ENCODE peak calls at places on chromosome 5, in eight cellular contexts. I, Z, O, J, M, E, K and F are unnamed samples.

GRCh38 chr5:53090229-53090628 is 19.3 kb downstream of the MOCS2 start:
- DNase-seq in K (no peak), I (no peak), O (no peak), M (no peak), J (no peak), Z (no peak), E (no peak), F (no peak)

GRCh38 chr5:122704247-122705036 is 70.4 kb upstream of the SNX2 start:
- DNase-seq in E (no peak), Z (no peak), I (peak), O (peak), M (no peak), K (peak), J (peak), F (no peak)

GRCh38 chr5:177300236-177300880 is 3.2 kb downstream of the RAB24 start:
- DNase-seq in I (peak), J (peak), Z (no peak), K (peak), O (peak), M (no peak), E (no peak), F (no peak)

GRCh38 chr5:50709471-50709870 is 43.0 kb downstream of the PARP8 start:
- DNase-seq in J (no peak), E (no peak), O (no peak), Z (no peak), M (no peak), K (peak), I (peak), F (no peak)

GRCh38 chr5:176474476-176474875 is 26.3 kb downstream of the FAF2 start:
- DNase-seq in M (no peak), Z (no peak), K (no peak), E (no peak), I (peak), J (peak), O (no peak), F (no peak)

GRCh38 chr5:157203417-157203816 is 22.8 kb downstream of the ITK start:
- DNase-seq in I (no peak), J (no peak), Z (no peak), K (no peak), E (no peak), M (no peak), O (no peak), F (no peak)

GRCh38 chr5:67235399-67236110 is 39.0 kb upstream of the CD180 start:
- DNase-seq in I (no peak), J (no peak), Z (no peak), M (no peak), E (no peak), K (no peak), O (no peak), F (no peak)

GRCh38 chr5:122940890-122941289 is 95.5 kb downstream of the SNX24 start:
- DNase-seq in J (no peak), M (no peak), K (no peak), I (no peak), O (no peak), Z (no peak), E (no peak), F (no peak)

GRCh38 chr5:125411163-125412050 is 665.0 kb upstream of the ZNF608 start:
- DNase-seq in K (peak), E (no peak), I (peak), Z (peak), O (peak), M (no peak), J (peak), F (no peak)
- H3K4me3 ChIP-seq in K (no peak), E (peak), I (peak), Z (peak), O (no peak), M (peak), J (peak), F (no peak)

GRCh38 chr5:127906562-127907204 is 176.9 kb upstream of the SLC12A2 start:
- DNase-seq in J (no peak), Z (no peak), E (no peak), M (no peak), K (no peak), O (no peak), I (no peak), F (no peak)

GRCh38 chr5:127907907-127908306 is 175.7 kb upstream of the SLC12A2 start:
- DNase-seq in E (no peak), J (no peak), I (no peak), K (no peak), M (no peak), Z (no peak), O (no peak), F (no peak)

GRCh38 chr5:127909821-127910220 is 173.7 kb upstream of the SLC12A2 start:
- DNase-seq in J (no peak), M (no peak), I (no peak), Z (no peak), O (no peak), E (no peak), K (no peak), F (no peak)

GRCh38 chr5:127910307-127910956 is 173.1 kb upstream of the SLC12A2 start:
- DNase-seq in O (no peak), K (peak), I (no peak), Z (no peak), E (no peak), J (no peak), M (no peak), F (no peak)

GRCh38 chr5:127909078-127909477 is 174.5 kb upstream of the SLC12A2 start:
- DNase-seq in E (no peak), O (peak), Z (peak), K (peak), J (peak), M (no peak), I (peak), F (peak)
- TF ChIP-seq CTCF in E (peak), O (peak), Z (peak), K (peak), J (peak), M (peak), I (peak), F (peak)

DNA sequence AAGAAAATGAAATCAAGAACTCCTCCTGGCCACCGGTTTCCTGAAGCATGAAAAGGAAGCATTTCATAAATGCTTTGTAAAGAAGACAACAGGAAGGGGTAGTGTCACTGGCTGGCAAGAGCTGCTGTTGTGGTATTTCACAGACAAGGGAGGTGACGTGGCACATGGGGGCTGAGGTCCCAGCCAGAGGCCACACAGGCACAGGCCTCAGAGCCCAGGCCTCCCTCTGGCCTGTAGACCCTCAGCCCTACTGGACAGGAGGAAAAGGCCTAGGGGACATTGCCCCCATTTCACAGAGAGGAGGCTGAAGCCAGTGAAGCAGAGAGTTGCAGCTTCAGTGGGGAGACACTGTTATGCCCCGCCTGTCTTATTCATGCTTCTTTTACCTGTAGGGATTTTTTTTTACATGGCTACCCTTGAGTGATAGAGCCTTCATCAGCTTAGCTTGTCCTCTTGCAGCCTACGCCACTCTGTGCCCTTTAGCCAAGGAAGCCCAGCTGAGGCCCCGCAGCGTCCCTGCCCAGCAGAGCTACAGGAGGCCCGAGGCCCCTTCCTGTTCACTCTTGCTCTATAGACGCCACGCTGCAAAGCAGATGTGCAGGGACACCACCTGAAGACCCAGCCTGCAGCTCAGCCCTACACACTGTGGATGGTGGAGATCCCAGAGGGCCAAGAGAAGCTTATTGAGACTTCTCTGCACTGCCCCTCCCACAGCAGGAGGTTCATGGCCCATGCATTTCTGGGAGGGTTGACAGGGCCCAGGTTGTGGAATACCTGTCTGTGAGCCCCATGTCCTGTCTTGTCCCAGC is 33.8 kb downstream of the IRF1 start:
- DNase-seq in E (no peak), O (no peak), M (peak), J (peak), K (peak), Z (peak), I (no peak), F (no peak)
- H3K4me3 ChIP-seq in E (no peak), O (no peak), M (no peak), J (no peak), K (no peak), Z (no peak), I (no peak), F (no peak)

DNA sequence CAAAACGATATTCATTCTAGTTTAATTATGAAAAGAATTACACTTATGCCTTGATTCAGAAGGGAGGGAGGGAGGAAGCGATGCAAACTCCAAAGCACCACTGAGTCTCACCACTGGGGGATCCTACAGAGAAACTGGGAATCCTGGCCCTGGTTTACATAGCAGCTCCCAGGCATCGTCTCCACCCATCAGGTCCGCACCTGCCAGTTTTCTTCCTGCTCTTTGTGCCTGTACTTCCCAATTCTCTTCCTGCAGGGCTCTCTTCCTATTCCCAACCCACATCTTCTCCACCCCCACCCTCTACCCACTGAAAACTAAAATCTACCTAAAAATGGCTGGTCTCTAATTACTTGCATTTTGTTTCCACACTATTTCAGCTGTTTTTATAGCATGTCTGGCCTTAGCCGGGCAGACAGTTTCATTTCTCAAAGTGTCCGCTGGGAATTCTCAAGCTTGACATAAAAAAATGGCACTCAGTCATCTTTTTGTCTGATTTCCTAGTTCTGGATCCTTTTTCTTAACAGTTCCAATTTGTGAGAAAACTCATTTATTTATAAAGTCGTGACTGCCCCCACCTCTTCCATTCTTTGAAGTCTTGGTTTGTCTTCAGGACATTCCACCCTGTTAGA is 1.6 kb upstream of the TNIP1 start:
- DNase-seq in J (peak), O (peak), M (no peak), I (peak), E (no peak), Z (no peak), K (no peak), F (no peak)
- TF ChIP-seq CTCF in J (peak), O (peak), M (peak), I (peak), E (peak), Z (peak), K (peak), F (peak)

DNA sequence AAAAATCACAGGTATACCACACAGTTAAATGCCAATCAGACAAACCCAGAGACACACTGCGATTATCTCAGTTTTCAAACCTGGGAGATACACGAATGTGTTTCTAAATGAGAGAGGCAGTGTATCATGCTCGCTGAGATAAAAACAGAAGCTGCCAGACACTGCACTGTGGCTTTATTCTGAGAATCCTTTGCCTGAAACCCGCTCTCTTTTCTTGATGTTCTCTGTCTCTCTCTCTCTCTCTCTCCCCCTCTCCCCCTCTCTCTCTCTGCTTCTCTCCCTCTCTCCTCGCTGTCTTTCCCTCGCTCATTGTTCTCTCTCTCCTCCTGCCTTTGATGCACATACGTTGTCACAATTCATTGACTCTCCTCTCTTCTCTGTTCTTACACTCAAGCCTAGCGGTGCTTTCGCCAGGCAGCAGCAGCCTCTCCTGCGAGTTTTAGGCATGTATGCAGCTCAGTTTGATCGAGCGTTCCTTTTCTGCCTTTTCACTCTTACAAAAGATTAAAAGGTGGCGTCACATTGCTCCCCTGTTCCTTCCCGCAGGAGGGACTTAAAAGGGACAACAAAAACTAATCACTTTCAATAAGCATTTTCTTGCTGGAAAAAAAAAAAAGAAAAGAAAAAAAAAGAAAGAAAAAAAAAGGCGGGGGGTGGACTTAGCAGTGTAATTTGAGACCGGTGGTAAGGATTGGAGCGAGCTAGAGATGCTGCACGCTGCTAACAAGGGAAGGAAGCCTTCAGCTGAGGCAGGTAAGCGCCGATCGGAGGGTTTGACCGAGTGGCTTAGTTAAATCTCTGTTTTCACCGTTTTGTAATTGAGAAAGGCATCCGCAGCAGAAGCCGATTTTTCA is 717.9 kb upstream of the WWC1 start:
- DNase-seq in O (peak), J (peak), I (peak), K (peak), M (no peak), Z (no peak), E (no peak), F (no peak)
- H3K4me3 ChIP-seq in O (peak), J (peak), I (peak), K (peak), M (peak), Z (no peak), E (peak), F (peak)

GRCh38 chr5:77129386-77129785 is 42.3 kb upstream of the ZBED3 start:
- DNase-seq in M (no peak), J (peak), Z (no peak), K (peak), E (no peak), O (peak), I (peak), F (no peak)
- TF ChIP-seq CTCF in M (no peak), J (peak), Z (no peak), K (peak), E (no peak), O (peak), I (peak), F (peak)

DNA sequence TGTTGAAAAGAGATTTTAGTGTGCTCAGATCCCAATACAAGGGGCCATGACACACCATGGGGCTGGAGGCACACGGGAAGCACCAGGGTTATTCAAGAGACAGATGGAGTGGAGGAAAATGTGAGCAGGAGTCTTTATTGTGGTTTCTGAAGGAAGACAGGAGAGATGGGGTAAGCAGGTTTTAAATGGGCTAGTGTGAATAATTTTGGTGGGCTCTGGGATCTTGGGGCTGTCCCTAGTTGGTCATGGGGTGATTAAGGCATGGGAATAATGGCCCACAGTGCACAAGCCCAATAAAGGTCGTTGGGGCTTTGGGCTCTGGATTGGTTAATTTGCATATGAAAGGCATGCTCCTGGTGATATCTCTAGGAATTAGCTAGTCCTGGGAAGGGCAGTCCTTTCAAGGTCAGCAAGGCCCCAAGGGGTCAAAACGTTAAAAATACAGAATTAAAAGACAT is 3.6 kb upstream of the SCGB3A2 start:
- DNase-seq in K (no peak), J (no peak), E (no peak), O (no peak), M (no peak), Z (no peak), I (no peak), F (no peak)
- H3K4me3 ChIP-seq in K (no peak), J (no peak), E (no peak), O (no peak), M (no peak), Z (no peak), I (no peak), F (no peak)